ENCODE peak calls at places on chromosomes 5 and 9, in ten cellular contexts. E is lower leg skin; N is effector CD8-positive, alpha-beta T cell; V is NCI-H1436; K is EL; Y is colonic mucosa; P is AG09309; M is GM04504; J is T-helper 9 cell; D is posterior vena cava. H is an unnamed sample.

GRCh38 chr5:1881273-1881586 is 1.5 kb downstream of the IRX4 start:
- DNase-seq in E (no peak), N (no peak), V (no peak), K (peak; percentile 37), Y (no peak), P (no peak), M (no peak), J (no peak), D (no peak), H (no peak)

GRCh38 chr9:81372628-81373191 is 316.6 kb downstream of the TLE1 start:
- DNase-seq in E (no peak), N (no peak), V (no peak), K (no peak), Y (no peak), P (no peak), M (no peak), J (no peak), D (no peak), H (no peak)

GRCh38 chr5:67015577-67016290 is 180.9 kb downstream of the CD180 start:
- DNase-seq in E (no peak), N (no peak), V (peak; percentile 21), K (peak; percentile 51), Y (no peak), P (no peak), M (no peak), J (no peak), D (no peak), H (no peak)

GRCh38 chr5:16726538-16726946 is 109.7 kb upstream of the RETREG1 start:
- DNase-seq in E (no peak), N (no peak), V (no peak), K (peak; percentile 15), Y (peak; percentile 60), P (no peak), M (no peak), J (no peak), D (no peak), H (no peak)

GRCh38 chr9:138043411-138044345 is 166.1 kb downstream of the CACNA1B start:
- DNase-seq in E (no peak), N (no peak), V (no peak), K (no peak), Y (peak; percentile 10), P (no peak), M (no peak), J (no peak), D (peak; percentile 71), H (no peak)

GRCh38 chr9:109498195-109499060 is at the start of gene PTPN3:
- DNase-seq in E (no peak), N (no peak), V (peak; percentile 3), K (peak; percentile 18), Y (peak; percentile 45), P (no peak), M (no peak), J (no peak), D (no peak), H (no peak)

GRCh38 chr9:126411225-126411947 is 84.8 kb downstream of the MVB12B start:
- DNase-seq in E (no peak), N (no peak), V (no peak), K (no peak), Y (no peak), P (peak; percentile 55), M (no peak), J (no peak), D (no peak), H (no peak)

GRCh38 chr9:98502976-98503325 is 205.8 kb downstream of the GABBR2 start:
- DNase-seq in E (no peak), N (no peak), V (no peak), K (peak; percentile 79), Y (no peak), P (no peak), M (peak; percentile 52), J (no peak), D (no peak), H (no peak)

GRCh38 chr5:54249210-54250028 is 61.0 kb downstream of the ARL15 start:
- DNase-seq in E (no peak), N (no peak), V (no peak), K (peak; percentile 49), Y (peak; percentile 53), P (no peak), M (no peak), J (peak; percentile 24), D (no peak), H (no peak)

GRCh38 chr5:58056546-58056945 is 403.3 kb downstream of the PLK2 start:
- DNase-seq in E (no peak), N (no peak), V (no peak), K (peak; percentile 52), Y (no peak), P (no peak), M (peak; percentile 16), J (no peak), D (no peak), H (no peak)

GRCh38 chr5:88667187-88668141 is 215.5 kb downstream of the MEF2C start:
- DNase-seq in E (no peak), N (no peak), V (no peak), K (no peak), Y (no peak), P (no peak), M (no peak), J (no peak), D (no peak), H (no peak)

GRCh38 chr5:133240425-133241091 is 188.7 kb downstream of the HSPA4 start:
- DNase-seq in E (peak; percentile 52), N (no peak), V (no peak), K (peak; percentile 97), Y (peak; percentile 41), P (peak; percentile 62), M (peak; percentile 70), J (no peak), D (no peak), H (no peak)

GRCh38 chr5:82601085-82601484 is 322.9 kb upstream of the RPS23 start:
- DNase-seq in E (no peak), N (no peak), V (no peak), K (no peak), Y (peak; percentile 73), P (no peak), M (no peak), J (no peak), D (no peak), H (no peak)

H was measured in T-helper 22 cell.